ENCODE peak calls at places on chromosomes 6 and 20, in seven cellular contexts. Q is IMR-90, Z is suprapubic skin, V is uterus, D is right lobe of liver, K is A549, B is H1. Y is an unnamed sample. For H3K4me1, the result is how much of the 10 kb centered on the place peaks cover.

GRCh38 chr6:41273699-41274098 is 12.8 kb downstream of the TREM1 start:
- DNase-seq in K (no peak), B (no peak), D (no peak), Z (no peak), Q (no peak), V (no peak), Y (no peak)

GRCh38 chr6:34358389-34358906 is 34.0 kb downstream of the NUDT3 start:
- DNase-seq in Z (no peak), V (no peak), K (no peak), Q (peak), D (no peak), B (no peak), Y (no peak)

GRCh38 chr6:38640216-38640909 is 634 bp upstream of the BTBD9 start:
- DNase-seq in D (no peak), B (no peak), Z (peak), Q (no peak), K (peak), V (no peak), Y (no peak)

GRCh38 chr6:112349915-112350314 is 2.8 kb downstream of the RFPL4B start:
- DNase-seq in Q (no peak), Z (no peak), V (peak), D (no peak), K (no peak), B (no peak), Y (no peak)

GRCh38 chr6:90090866-90091265 is 196.6 kb downstream of the GJA10 start:
- DNase-seq in Z (no peak), K (no peak), B (no peak), D (no peak), V (no peak), Q (no peak), Y (no peak)

GRCh38 chr6:43277643-43278523 is 20.2 kb upstream of the SLC22A7 start:
- DNase-seq in Q (peak), V (no peak), Z (no peak), K (no peak), B (no peak), D (peak), Y (peak)

GRCh38 chr20:13526551-13526950 is 112.2 kb downstream of the TASP1 start:
- DNase-seq in B (no peak), D (no peak), V (no peak), Z (no peak), K (no peak), Q (peak), Y (no peak)

GRCh38 chr20:4006640-4007039 is 8.7 kb downstream of the RNF24 start:
- DNase-seq in D (peak), B (no peak), Z (no peak), Q (no peak), K (no peak), V (no peak), Y (no peak)

DNA sequence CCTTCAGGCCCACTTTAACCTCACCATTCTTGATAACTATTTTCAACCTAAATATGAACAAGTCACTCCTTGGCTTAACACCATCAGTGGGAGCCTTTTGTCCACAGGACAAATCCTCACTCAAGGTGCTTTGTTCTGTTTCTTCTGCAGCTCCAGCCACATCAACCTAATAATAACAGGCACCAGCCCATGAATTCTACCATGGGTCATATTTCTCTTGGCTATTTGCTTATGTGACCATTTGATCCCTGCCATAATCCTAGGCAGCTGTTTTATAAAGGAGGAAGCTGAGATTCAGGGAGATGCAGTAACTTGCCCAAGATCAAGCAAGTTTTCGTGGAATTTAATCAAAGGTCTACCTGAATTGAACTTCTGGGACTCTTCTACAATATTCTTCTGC is 561.3 kb downstream of the DHX35 start:
- DNase-seq in D (no peak), B (no peak), K (no peak), Q (no peak), Z (no peak), V (no peak), Y (no peak)
- TF ChIP-seq CTCF in D (no peak), B (no peak), K (no peak), Q (no peak), Z (no peak), V (no peak), Y (no peak)

GRCh38 chr6:33206027-33206863 is 1.8 kb downstream of the HSD17B8 start:
- DNase-seq in V (no peak), K (no peak), Q (no peak), B (no peak), D (peak), Z (peak), Y (no peak)

GRCh38 chr6:33204165-33204414 is 365 bp upstream of the HSD17B8 start:
- DNase-seq in D (peak), Z (no peak), V (no peak), K (no peak), Q (no peak), B (no peak), Y (no peak)

GRCh38 chr6:33206864-33207568 is 1.3 kb upstream of the RING1 start:
- DNase-seq in K (no peak), Q (peak), V (no peak), D (peak), B (no peak), Z (peak), Y (no peak)

GRCh38 chr6:33204415-33205171 is at the start of gene HSD17B8:
- DNase-seq in D (peak), V (peak), K (peak), Q (peak), B (peak), Z (peak), Y (peak)

GRCh38 chr6:33205172-33206026 is 944 bp downstream of the HSD17B8 start:
- DNase-seq in D (peak), Q (peak), Z (peak), V (no peak), K (peak), B (no peak), Y (no peak)
- H3K4me1 ChIP-seq in D (under half), Q (under half), Z (half or more), V (under half), K (under half), B (under half), Y (under half)

GRCh38 chr20:51631953-51632352 is 89.4 kb upstream of the NFATC2 start:
- DNase-seq in Z (no peak), D (no peak), K (no peak), Q (no peak), V (no peak), B (no peak), Y (no peak)

GRCh38 chr20:51628533-51629398 is 86.2 kb upstream of the NFATC2 start:
- DNase-seq in Z (no peak), V (peak), Q (peak), K (no peak), B (no peak), D (no peak), Y (no peak)

GRCh38 chr20:51629399-51630058 is 87.0 kb upstream of the NFATC2 start:
- DNase-seq in V (no peak), K (no peak), Q (no peak), B (no peak), Z (no peak), D (no peak), Y (no peak)

GRCh38 chr20:51633430-51633829 is 90.9 kb upstream of the NFATC2 start:
- DNase-seq in K (no peak), Q (no peak), V (no peak), Z (no peak), D (no peak), B (no peak), Y (no peak)

DNA sequence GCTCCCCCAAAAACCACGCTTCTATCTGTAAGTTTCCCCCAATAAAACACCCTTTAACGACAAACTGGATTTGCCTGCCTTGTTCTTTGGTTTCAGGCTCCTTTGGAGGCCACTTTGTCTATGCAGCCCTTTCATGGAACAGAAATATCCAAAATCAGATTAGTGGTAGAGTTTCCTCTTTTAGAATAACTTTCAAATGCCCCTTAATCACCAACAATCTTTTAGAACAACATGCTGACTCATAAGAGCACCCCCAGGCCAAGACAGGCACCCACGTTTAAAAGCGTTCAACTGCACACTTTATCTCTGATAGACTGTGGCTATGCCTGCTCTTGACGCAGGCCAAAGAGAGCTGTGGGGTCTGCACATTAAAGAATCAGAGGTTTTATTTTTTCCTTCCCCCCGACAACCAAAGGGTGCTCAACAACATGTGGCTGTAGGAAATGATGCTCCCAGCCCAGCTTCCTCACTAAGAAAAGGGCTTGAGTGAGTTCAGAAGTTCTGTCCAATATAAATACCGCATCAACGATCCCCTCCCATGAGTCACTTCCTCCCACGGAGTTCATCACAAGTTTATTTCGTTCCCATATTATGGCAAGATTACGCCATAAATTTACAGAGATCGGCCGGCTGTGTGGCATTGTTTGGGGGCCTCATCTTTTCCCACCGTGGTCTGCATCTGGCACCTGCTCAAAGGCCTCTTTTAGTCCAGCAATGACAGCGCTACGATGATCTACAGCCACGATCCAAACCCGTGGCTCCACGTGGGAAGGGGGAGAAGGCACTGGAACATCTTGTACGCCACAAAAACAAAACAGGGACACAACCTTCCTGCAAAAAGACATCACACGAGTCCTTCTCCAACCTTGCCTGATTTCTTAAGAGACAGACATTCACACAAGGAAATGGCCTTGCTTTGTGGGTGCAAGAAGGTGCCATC is 88.8 kb upstream of the NFATC2 start:
- DNase-seq in K (peak), D (no peak), Z (peak), B (no peak), V (peak), Q (peak), Y (peak)
- TF ChIP-seq POLR2A in K (no peak), D (no peak), Z (no peak), B (no peak), V (no peak), Q (peak), Y (no peak)

DNA sequence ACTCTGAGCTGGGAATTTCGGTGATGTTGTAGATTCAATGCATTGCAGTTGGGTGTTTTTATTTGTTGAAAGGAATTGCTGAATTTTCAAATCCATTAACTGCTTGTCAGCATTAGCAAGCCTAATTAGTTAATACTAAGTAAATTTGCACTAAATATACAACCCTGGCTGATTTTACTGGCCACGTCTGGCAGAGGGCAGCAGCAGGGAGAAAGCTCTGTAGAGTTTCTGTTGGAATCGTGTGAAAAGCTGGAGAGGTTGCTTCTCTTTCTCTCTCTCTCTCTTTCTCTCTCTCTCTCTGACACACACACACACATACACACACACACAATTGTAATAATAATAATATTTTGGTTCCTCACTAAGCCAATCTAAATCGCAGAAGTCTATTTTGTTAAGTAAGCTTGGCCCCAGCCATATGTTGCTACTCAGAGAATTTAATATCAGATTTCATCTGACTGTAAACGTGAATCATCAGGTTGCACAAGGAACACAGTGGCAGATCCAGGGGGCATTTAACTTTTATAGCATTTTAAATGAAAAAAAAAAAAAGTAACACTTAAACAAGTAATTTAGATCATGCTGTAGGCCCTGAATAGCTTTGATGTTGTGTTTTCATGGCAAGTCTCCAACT is 289.5 kb downstream of the ESR1 start:
- DNase-seq in Z (no peak), K (no peak), B (no peak), D (no peak), V (no peak), Q (peak), Y (no peak)
- TF ChIP-seq CTCF in Z (no peak), K (no peak), B (no peak), D (no peak), V (no peak), Q (peak), Y (no peak)

DNA sequence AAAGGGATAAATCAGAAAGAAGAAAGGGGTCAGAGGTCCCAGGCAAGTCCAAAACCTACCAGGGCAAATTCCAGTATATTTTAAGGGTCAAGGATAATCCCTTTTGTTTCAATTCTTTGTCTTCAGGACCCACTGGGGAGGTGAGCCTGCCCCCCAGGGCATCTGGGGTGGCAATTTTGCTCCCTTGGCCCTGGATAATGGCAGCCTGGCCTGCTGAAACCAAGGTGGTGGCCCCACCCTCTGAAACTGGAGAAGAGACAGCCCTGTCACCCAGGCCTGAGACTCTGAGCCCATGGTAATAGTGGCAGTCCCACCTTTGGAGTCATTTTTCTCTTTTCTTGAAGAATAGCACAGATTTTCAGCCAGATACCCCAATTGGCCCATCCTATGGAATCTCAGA is 118.1 kb downstream of the C6orf58 start:
- DNase-seq in D (no peak), Z (no peak), B (no peak), K (no peak), V (no peak), Q (no peak), Y (no peak)
- H3K4me1 ChIP-seq in D (under half), Z (under half), B (under half), K (under half), V (under half), Q (under half), Y (under half)

DNA sequence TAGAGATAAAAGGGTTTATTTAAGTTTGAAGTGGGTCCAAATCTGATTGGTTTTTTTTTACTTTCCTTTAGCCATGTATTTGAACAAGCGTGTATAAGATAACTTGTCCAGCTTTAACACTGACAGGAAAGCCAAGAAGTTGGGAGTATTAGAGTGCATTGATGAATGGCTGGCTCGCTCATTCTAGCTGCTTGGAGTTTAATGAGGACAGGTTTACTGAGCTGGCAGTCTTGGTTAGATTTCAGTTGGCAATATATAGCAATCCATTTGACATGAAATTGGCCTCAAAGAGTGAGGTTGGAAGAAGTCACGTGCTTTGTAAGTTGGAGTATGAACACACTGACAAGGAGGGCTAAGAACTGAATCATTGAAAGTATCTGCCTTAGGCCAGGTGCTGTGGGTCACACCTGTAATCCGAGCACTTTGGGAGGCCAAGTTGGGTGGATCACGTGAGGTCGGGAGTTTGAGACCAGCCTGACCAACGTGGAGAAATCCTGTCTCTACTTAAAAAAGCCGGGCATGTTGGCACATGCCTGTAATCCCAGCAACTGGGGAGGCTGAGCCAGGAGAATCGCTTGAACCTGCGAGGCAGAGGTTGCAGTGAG is 13.7 kb downstream of the SRSF3 start:
- DNase-seq in K (no peak), D (no peak), B (no peak), Q (no peak), V (no peak), Z (peak), Y (no peak)
- TF ChIP-seq POLR2A in K (no peak), D (peak), B (no peak), Q (no peak), V (no peak), Z (no peak), Y (no peak)

GRCh38 chr20:58558483-58559367 is 43.5 kb upstream of the APCDD1L start:
- DNase-seq in B (no peak), K (no peak), Z (no peak), V (no peak), D (no peak), Q (no peak), Y (no peak)
- TF ChIP-seq CTCF in B (peak), K (no peak), Z (no peak), V (no peak), D (no peak), Q (no peak), Y (no peak)

GRCh38 chr20:36466089-36466488 is 75.2 kb upstream of the MYL9 start:
- DNase-seq in K (no peak), V (no peak), B (no peak), D (no peak), Z (no peak), Q (no peak), Y (no peak)
- H3K4me1 ChIP-seq in K (half or more), V (under half), B (under half), D (half or more), Z (half or more), Q (under half), Y (under half)

GRCh38 chr20:63739129-63740069 is at the start of gene SLC2A4RG:
- DNase-seq in Z (no peak), B (no peak), D (peak), V (peak), K (peak), Q (peak), Y (peak)
- TF ChIP-seq POLR2A in Z (no peak), B (no peak), D (peak), V (no peak), K (peak), Q (no peak), Y (peak)